ENCODE peak calls at places on chromosome 22, in nine cellular contexts. D, Q, Y, R, U, E, M, G and N are unnamed samples.

GRCh38 chr22:25555506-25556060 is 8.9 kb upstream of the GRK3 start:
- DNase-seq in G (no peak), D (no peak), E (no peak), M (no peak), R (no peak), U (no peak), Y (no peak), Q (no peak), N (no peak)

GRCh38 chr22:40960137-40960536 is 9.0 kb downstream of the RBX1 start:
- DNase-seq in G (no peak), Y (peak), E (no peak), Q (no peak), U (no peak), D (no peak), R (no peak), M (no peak), N (no peak)

GRCh38 chr22:42500164-42500835 is 19.3 kb downstream of the RRP7A start:
- DNase-seq in G (peak), D (peak), Y (peak), Q (peak), R (no peak), M (no peak), U (peak), E (no peak), N (peak)

GRCh38 chr22:27307545-27308279 is 493.8 kb downstream of the MN1 start:
- DNase-seq in D (no peak), E (no peak), U (no peak), Q (no peak), R (no peak), Y (no peak), M (no peak), G (no peak), N (no peak)

GRCh38 chr22:32751065-32751739 is 50.3 kb upstream of the TIMP3 start:
- DNase-seq in D (no peak), Y (no peak), R (no peak), Q (no peak), M (no peak), G (no peak), U (no peak), E (no peak), N (no peak)

GRCh38 chr22:41021655-41022454 is 70.5 kb upstream of the EP300 start:
- DNase-seq in Y (peak), M (peak), G (no peak), Q (peak), U (peak), D (peak), R (peak), E (no peak), N (peak)

GRCh38 chr22:35608088-35608487 is 9.0 kb downstream of the MB start:
- DNase-seq in Q (no peak), G (no peak), M (no peak), E (no peak), D (no peak), U (no peak), Y (no peak), R (no peak), N (no peak)

GRCh38 chr22:29348956-29349355 is 33.5 kb upstream of the RASL10A start:
- DNase-seq in Q (no peak), U (no peak), E (no peak), G (no peak), D (no peak), Y (peak), M (no peak), R (no peak), N (no peak)

GRCh38 chr22:42179616-42180015 is 49.0 kb upstream of the CYP2D6 start:
- DNase-seq in U (no peak), Y (no peak), E (peak), M (no peak), D (no peak), Q (no peak), R (no peak), G (no peak), N (no peak)

GRCh38 chr22:25845985-25846745 is 104.2 kb downstream of the MYO18B start:
- DNase-seq in E (no peak), M (no peak), D (no peak), U (no peak), G (no peak), Q (no peak), R (no peak), Y (no peak), N (no peak)

GRCh38 chr22:46185263-46185662 is 34.9 kb downstream of the PPARA start:
- DNase-seq in D (no peak), E (no peak), Q (no peak), Y (no peak), M (no peak), G (no peak), U (peak), R (no peak), N (no peak)
- TF ChIP-seq CTCF in D (no peak), E (no peak), Q (no peak), Y (no peak), M (no peak), G (no peak), U (no peak), R (no peak), N (no peak)

GRCh38 chr22:38111941-38112355 is 1.5 kb upstream of the BAIAP2L2 start:
- DNase-seq in M (no peak), U (no peak), G (no peak), D (no peak), R (no peak), E (no peak), Y (no peak), Q (no peak), N (no peak)
- TF ChIP-seq CTCF in M (no peak), U (no peak), G (no peak), D (no peak), R (no peak), E (no peak), Y (no peak), Q (no peak), N (no peak)

GRCh38 chr22:44623771-44624510 is 78.1 kb upstream of the PRR5 start:
- DNase-seq in G (no peak), D (peak), M (peak), Y (peak), R (peak), E (no peak), U (no peak), Q (no peak), N (no peak)
- TF ChIP-seq CTCF in G (peak), D (peak), M (peak), Y (peak), R (peak), E (peak), U (no peak), Q (peak), N (no peak)

DNA sequence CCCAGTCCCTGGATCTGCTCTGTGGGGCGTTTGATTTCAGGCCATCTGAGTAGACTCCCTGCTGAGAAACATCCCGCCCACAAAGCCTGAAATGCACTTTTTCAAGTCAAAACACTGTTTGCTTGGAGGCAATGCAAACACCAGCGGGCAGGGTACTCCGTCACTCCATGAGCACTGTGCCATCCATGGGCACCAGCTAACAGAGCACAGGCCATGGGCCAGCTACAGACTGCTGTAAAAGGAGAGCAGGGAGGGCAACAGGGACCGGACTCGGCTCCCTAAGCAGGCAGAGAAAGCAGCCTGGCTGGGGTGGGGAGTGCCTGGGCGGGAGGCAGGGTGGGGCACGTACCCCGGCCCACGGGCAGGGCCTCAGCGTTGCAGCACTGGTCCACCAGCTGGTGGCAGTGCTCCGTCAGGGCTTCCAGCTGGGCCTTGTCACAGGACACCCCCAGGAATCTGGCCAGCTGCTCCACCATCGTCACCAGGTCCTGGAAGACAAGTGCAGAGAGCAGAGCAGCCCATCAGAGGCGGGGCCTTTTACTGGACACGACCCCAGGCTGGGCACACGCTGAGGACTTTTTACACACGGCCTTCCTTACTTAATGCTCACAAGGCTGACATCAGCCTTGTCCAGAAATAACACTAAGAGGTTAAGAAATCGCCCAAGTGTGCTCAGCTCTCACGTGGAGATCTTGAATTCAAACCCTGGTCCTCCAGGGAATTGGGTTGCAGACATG is 16.8 kb upstream of the EFCAB6 start:
- DNase-seq in Y (no peak), D (peak), M (no peak), G (no peak), U (peak), R (peak), E (no peak), Q (no peak), N (no peak)
- TF ChIP-seq CTCF in Y (no peak), D (no peak), M (no peak), G (no peak), U (no peak), R (peak), E (no peak), Q (no peak), N (no peak)

DNA sequence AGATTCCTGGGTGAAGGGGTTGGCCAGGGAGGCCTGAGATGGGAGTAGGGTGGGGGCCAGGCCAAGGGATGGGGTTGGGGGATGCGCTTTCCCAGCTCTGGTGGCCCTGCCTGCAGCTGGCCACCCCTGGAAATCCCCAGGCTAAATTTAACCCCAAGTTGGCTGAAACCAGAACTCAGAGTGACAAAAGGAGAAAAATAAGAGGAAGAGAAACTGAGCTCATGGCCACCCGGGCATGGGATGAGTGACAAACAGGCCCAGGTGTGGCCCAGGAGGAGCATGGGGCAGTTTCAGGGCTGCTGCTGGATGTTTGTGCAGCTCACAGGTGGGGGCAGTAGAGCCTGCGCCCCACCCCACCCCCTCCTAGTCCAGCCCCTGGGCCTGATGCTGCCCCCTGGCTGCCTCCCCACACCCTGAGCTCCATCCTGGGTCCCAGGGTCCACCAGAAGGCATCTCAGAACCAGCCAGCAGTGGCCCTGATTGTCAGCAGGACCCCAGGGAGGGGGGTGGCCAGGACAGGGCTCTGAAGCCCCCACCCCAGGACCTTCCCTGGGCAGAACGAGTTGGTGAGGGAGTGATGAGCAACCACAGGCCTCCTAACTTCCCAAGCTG is 48.0 kb downstream of the IGLL5 start:
- DNase-seq in U (no peak), Y (no peak), E (no peak), D (no peak), Q (no peak), G (no peak), M (peak), R (no peak), N (no peak)
- TF ChIP-seq CTCF in U (no peak), Y (no peak), E (no peak), D (peak), Q (no peak), G (no peak), M (peak), R (no peak), N (no peak)